ENCODE peak calls at places on chromosomes 12 and 14, in six cellular contexts. O is stromal cell of bone marrow; F is IMR-90; S is kidney; G is stimulated activated CD8-positive, alpha-beta memory T cell treated with anti-CD3 and anti-CD28 coated beads, Interleukin-2, amount 100 ng/mL, for 1 hour; I is WTC11. T is an unnamed sample.

GRCh38 chr12:51819851-51820720 is 28.4 kb downstream of the FIGNL2 start:
- DNase-seq in F (no peak), I (no peak), G (no peak), S (peak; percentile 80), O (no peak), T (no peak)

GRCh38 chr14:90666571-90666970 is 149.7 kb downstream of the TTC7B start:
- DNase-seq in O (no peak), F (no peak), S (no peak), G (no peak), I (no peak), T (no peak)

GRCh38 chr14:77790566-77791224 is 9.2 kb upstream of the ADCK1 start:
- DNase-seq in G (no peak), S (no peak), F (no peak), I (no peak), O (no peak), T (no peak)

GRCh38 chr12:108955225-108955835 is 65.5 kb downstream of the SVOP start:
- DNase-seq in S (no peak), F (no peak), G (no peak), I (no peak), O (peak; percentile 7), T (peak; percentile 74)

GRCh38 chr12:112740387-112740934 is 51.1 kb upstream of the RPH3A start:
- DNase-seq in F (no peak), O (no peak), I (no peak), G (no peak), S (no peak), T (no peak)

GRCh38 chr14:91282954-91283645 is 38.6 kb upstream of the GPR68 start:
- DNase-seq in F (no peak), I (no peak), S (no peak), O (no peak), G (no peak), T (no peak)

GRCh38 chr14:100616854-100617714 is 29.9 kb upstream of the BEGAIN start:
- DNase-seq in O (no peak), I (no peak), S (no peak), G (no peak), F (no peak), T (peak; percentile 20)

GRCh38 chr12:11540615-11541014 is 108.9 kb upstream of the ETV6 start:
- DNase-seq in O (no peak), F (no peak), G (no peak), I (no peak), S (no peak), T (no peak)

GRCh38 chr12:65895759-65896656 is 71.7 kb downstream of the HMGA2 start:
- DNase-seq in G (no peak), I (no peak), F (no peak), O (no peak), S (no peak), T (no peak)

GRCh38 chr12:90974286-90974685 is 19.3 kb upstream of the CCER1 start:
- DNase-seq in F (peak; percentile 72), O (no peak), G (no peak), S (no peak), I (no peak), T (no peak)

GRCh38 chr14:30641207-30641606 is 19.1 kb downstream of the SCFD1 start:
- DNase-seq in G (no peak), F (no peak), O (no peak), I (no peak), S (no peak), T (no peak)